ENCODE peak calls at places on chromosomes 7 and 10, in four cellular contexts. A is IMR-90, Z is K562, S is GM12878. X is an unnamed sample.

GRCh38 chr10:126842836-126843235 is 62.4 kb upstream of the DOCK1 start:
- DNase-seq in A (no peak), Z (no peak), S (no peak), X (no peak)

GRCh38 chr7:112573302-112574039 is 92.7 kb downstream of the LSMEM1 start:
- DNase-seq in A (peak), Z (peak), S (no peak), X (no peak)

GRCh38 chr10:14102056-14102455 is 228.7 kb downstream of the FRMD4A start:
- DNase-seq in A (peak), Z (no peak), S (no peak), X (no peak)

GRCh38 chr10:65518379-65518778 is 1407.5 kb upstream of the LRRTM3 start:
- DNase-seq in A (no peak), Z (no peak), S (no peak), X (no peak)

GRCh38 chr7:80517177-80517804 is 5.4 kb upstream of the GNAT3 start:
- DNase-seq in A (no peak), Z (no peak), S (no peak), X (no peak)

GRCh38 chr10:82742478-82742877 is 867.5 kb downstream of the NRG3 start:
- DNase-seq in A (no peak), Z (no peak), S (no peak), X (peak)

GRCh38 chr10:116849271-116850057 is at the start of gene ENO4:
- DNase-seq in A (peak), Z (no peak), S (peak), X (peak)

GRCh38 chr10:63268139-63268797 is 135.1 kb downstream of the NRBF2 start:
- DNase-seq in A (peak), Z (peak), S (no peak), X (peak)

GRCh38 chr10:3935933-3936359 is 150.9 kb upstream of the KLF6 start:
- DNase-seq in A (no peak), Z (no peak), S (no peak), X (no peak)

GRCh38 chr7:103447073-103447960 is 1.3 kb upstream of the SLC26A5 start:
- DNase-seq in A (peak), Z (peak), S (no peak), X (peak)

GRCh38 chr7:103113164-103113563 is 35.7 kb downstream of the NAPEPLD start:
- DNase-seq in A (peak), Z (no peak), S (no peak), X (peak)

GRCh38 chr10:24908793-24909423 is 43.5 kb downstream of the PRTFDC1 start:
- DNase-seq in A (peak), Z (peak), S (no peak), X (peak)

GRCh38 chr7:6284055-6284400 is 11.6 kb upstream of the CYTH3 start:
- DNase-seq in A (no peak), Z (no peak), S (no peak), X (peak)

GRCh38 chr7:39073432-39073831 is 95.7 kb downstream of the POU6F2 start:
- DNase-seq in A (no peak), Z (no peak), S (no peak), X (no peak)

GRCh38 chr7:139396323-139396951 is 36.7 kb downstream of the LUC7L2 start:
- DNase-seq in A (peak), Z (no peak), S (no peak), X (no peak)

GRCh38 chr10:90437452-90437851 is 420.4 kb downstream of the HTR7 start:
- DNase-seq in A (no peak), Z (no peak), S (no peak), X (no peak)

GRCh38 chr7:34160261-34160752 is 255.0 kb downstream of the BMPER start:
- DNase-seq in A (peak), Z (no peak), S (no peak), X (no peak)

GRCh38 chr10:12577610-12578009 is 228.3 kb downstream of the CAMK1D start:
- DNase-seq in A (no peak), Z (no peak), S (no peak), X (no peak)

GRCh38 chr10:26779176-26779860 is 81.4 kb downstream of the ABI1 start:
- DNase-seq in A (no peak), Z (no peak), S (no peak), X (peak)

GRCh38 chr7:137592232-137592896 is 248.8 kb upstream of the PTN start:
- DNase-seq in A (peak), Z (peak), S (no peak), X (peak)

GRCh38 chr10:47339759-47340612 is 8.2 kb upstream of the RBP3 start:
- DNase-seq in A (no peak), Z (no peak), S (no peak), X (no peak)

GRCh38 chr7:28179081-28180030 is 1.2 kb downstream of the JAZF1 start:
- DNase-seq in A (no peak), Z (peak), S (no peak), X (peak)

GRCh38 chr10:99682752-99683151 is 23.4 kb downstream of the ENTPD7 start:
- DNase-seq in A (no peak), Z (no peak), S (no peak), X (peak)

GRCh38 chr10:113221756-113222168 is 271.7 kb downstream of the TCF7L2 start:
- DNase-seq in A (no peak), Z (no peak), S (no peak), X (no peak)

GRCh38 chr10:124744688-124745055 is 494 bp upstream of the FAM53B start:
- DNase-seq in A (peak), Z (no peak), S (no peak), X (peak)

GRCh38 chr10:114024876-114025609 is 18.6 kb upstream of the ADRB1 start:
- DNase-seq in A (peak), Z (peak), S (peak), X (no peak)

GRCh38 chr7:76286842-76287403 is 15.6 kb upstream of the HSPB1 start:
- DNase-seq in A (no peak), Z (no peak), S (no peak), X (no peak)

GRCh38 chr10:51911721-51912120 is 212.3 kb upstream of the CSTF2T start:
- DNase-seq in A (no peak), Z (no peak), S (no peak), X (no peak)

GRCh38 chr7:147053761-147054160 is 937.2 kb downstream of the CNTNAP2 start:
- DNase-seq in A (no peak), Z (no peak), S (no peak), X (no peak)

GRCh38 chr7:130910949-130911944 is 177.2 kb upstream of the KLF14 start:
- DNase-seq in A (peak), Z (peak), S (no peak), X (no peak)

GRCh38 chr10:52059089-52059488 is 255.0 kb upstream of the DKK1 start:
- DNase-seq in A (peak), Z (no peak), S (no peak), X (no peak)

GRCh38 chr7:31002256-31002655 is 38.5 kb downstream of the GHRHR start:
- DNase-seq in A (no peak), Z (no peak), S (no peak), X (no peak)

GRCh38 chr10:62647375-62648092 is 157.0 kb upstream of the ADO start:
- DNase-seq in A (no peak), Z (no peak), S (no peak), X (no peak)

DNA sequence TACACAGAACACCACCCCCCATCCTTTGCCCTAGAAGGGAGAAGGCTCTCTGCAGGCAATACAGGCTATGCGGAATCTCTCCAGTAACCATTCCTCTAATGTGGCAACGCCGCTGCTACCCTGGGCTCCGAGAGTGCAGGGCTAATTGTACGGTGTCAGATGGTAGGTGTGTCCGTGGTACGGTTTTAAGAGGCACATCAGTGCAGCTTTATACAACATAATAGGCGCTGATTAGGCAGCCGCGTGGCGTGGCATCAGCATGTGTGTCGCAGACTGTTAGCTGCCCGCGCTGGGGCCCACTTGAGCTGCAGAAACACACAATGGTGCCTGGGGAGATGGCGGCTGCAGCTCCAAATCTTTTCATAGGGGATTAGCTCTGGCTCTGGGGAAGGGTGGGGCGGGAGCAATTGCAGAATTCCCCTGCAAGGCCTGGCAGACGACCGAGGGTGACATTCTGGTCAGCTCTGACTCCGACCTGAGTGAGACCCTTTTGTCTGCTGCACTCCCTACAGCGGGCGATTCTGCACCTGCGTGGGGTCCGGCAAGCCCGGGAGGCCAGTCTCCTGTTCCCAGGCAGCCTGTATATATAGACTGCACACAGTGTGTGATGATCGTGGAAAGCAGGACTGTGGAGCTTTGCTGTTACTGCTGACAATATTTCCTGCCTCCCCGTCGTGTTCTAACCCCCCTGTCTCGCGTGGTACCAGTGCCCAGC is 722.7 kb upstream of the CELF2 start:
- DNase-seq in A (no peak), Z (no peak), S (no peak), X (no peak)
- TF ChIP-seq ELK1 in A (no peak), Z (no peak), S (no peak), X (no peak)

GRCh38 chr10:87925570-87925969 is 62.1 kb downstream of the PTEN start:
- DNase-seq in A (no peak), Z (no peak), S (no peak), X (no peak)
- TF ChIP-seq RFX5 in A (no peak), Z (no peak), S (no peak), X (no peak)

GRCh38 chr7:98866765-98867164 is 3.0 kb downstream of the TMEM130 start:
- DNase-seq in A (no peak), Z (no peak), S (no peak), X (no peak)
- TF ChIP-seq RAD21 in A (no peak), Z (no peak), S (no peak), X (no peak)

GRCh38 chr10:72242675-72243074 is 26.6 kb upstream of the ASCC1 start:
- DNase-seq in A (no peak), Z (no peak), S (no peak), X (no peak)
- TF ChIP-seq ELK1 in A (no peak), Z (no peak), S (no peak), X (no peak)